ENCODE peak calls at places on chromosomes 7 and 10, in seven cellular contexts. T, N, B, S, Q, G and P are unnamed samples.

GRCh38 chr7:151244871-151245346 is 3.6 kb downstream of the SMARCD3 start:
- DNase-seq in Q (no peak), G (no peak), B (no peak), T (no peak), N (no peak), S (no peak), P (peak)

GRCh38 chr10:103197891-103198290 is 4.8 kb upstream of the NT5C2 start:
- DNase-seq in N (no peak), T (no peak), Q (no peak), B (no peak), S (no peak), G (no peak), P (no peak)

GRCh38 chr7:86932038-86932512 is 127.4 kb downstream of the ELAPOR2 start:
- DNase-seq in T (peak), G (no peak), S (no peak), N (no peak), Q (no peak), B (no peak), P (peak)

GRCh38 chr7:76069238-76069638 is 21.3 kb downstream of the MDH2 start:
- DNase-seq in N (no peak), B (peak), T (peak), Q (no peak), G (peak), S (peak), P (peak)

GRCh38 chr10:121080324-121080807 is 229.2 kb downstream of the WDR11 start:
- DNase-seq in N (no peak), G (peak), B (no peak), S (no peak), Q (no peak), T (no peak), P (no peak)

GRCh38 chr10:54484186-54484585 is 316.8 kb downstream of the PCDH15 start:
- DNase-seq in B (no peak), S (no peak), T (no peak), N (no peak), Q (no peak), G (no peak), P (no peak)

GRCh38 chr7:150481207-150481920 is 30.9 kb downstream of the GIMAP8 start:
- DNase-seq in G (no peak), Q (no peak), B (no peak), N (peak), S (no peak), T (no peak), P (no peak)

GRCh38 chr10:91137822-91138221 is 82.6 kb upstream of the PCGF5 start:
- DNase-seq in T (no peak), S (no peak), Q (peak), B (no peak), N (no peak), G (no peak), P (no peak)

GRCh38 chr7:136045181-136045580 is 68.0 kb upstream of the MTPN start:
- DNase-seq in B (no peak), S (no peak), N (no peak), T (no peak), Q (no peak), G (no peak), P (no peak)

GRCh38 chr10:123855013-123855684 is 36.5 kb downstream of the CPXM2 start:
- DNase-seq in Q (no peak), G (no peak), B (no peak), T (no peak), S (no peak), N (no peak), P (no peak)

GRCh38 chr10:101063162-101063525 is 1.4 kb downstream of the KAZALD1 start:
- DNase-seq in N (no peak), Q (no peak), G (no peak), B (no peak), S (no peak), T (no peak), P (no peak)

GRCh38 chr7:80312139-80312661 is 177.6 kb downstream of the GNAI1 start:
- DNase-seq in T (peak), N (no peak), S (no peak), Q (peak), B (no peak), G (peak), P (peak)

GRCh38 chr10:101760510-101760909 is 15.4 kb downstream of the FGF8 start:
- DNase-seq in Q (no peak), T (no peak), N (no peak), S (peak), B (no peak), G (no peak), P (no peak)

GRCh38 chr10:125120046-125120710 is 40.2 kb downstream of the CTBP2 start:
- DNase-seq in G (no peak), S (peak), T (peak), N (no peak), Q (peak), B (peak), P (no peak)

GRCh38 chr7:158439035-158439434 is 148.6 kb downstream of the PTPRN2 start:
- DNase-seq in T (no peak), S (no peak), B (no peak), G (no peak), N (no peak), Q (no peak), P (no peak)

GRCh38 chr7:55534916-55535636 is 37.2 kb downstream of the VOPP1 start:
- DNase-seq in G (no peak), S (no peak), Q (no peak), N (no peak), T (no peak), B (no peak), P (no peak)

GRCh38 chr10:8969853-8970252 is 915.4 kb downstream of the GATA3 start:
- DNase-seq in B (no peak), N (no peak), T (no peak), S (no peak), Q (no peak), G (no peak), P (no peak)

GRCh38 chr10:30986027-30986672 is 45.5 kb downstream of the ZNF438 start:
- DNase-seq in S (no peak), N (no peak), G (no peak), B (no peak), T (peak), Q (no peak), P (no peak)

GRCh38 chr7:142927085-142927745 is 6.3 kb downstream of the TRPV5 start:
- DNase-seq in T (no peak), N (no peak), S (no peak), B (no peak), G (no peak), Q (no peak), P (no peak)

GRCh38 chr7:132666786-132667185 is 90.5 kb upstream of the PLXNA4 start:
- DNase-seq in S (no peak), Q (no peak), T (no peak), N (no peak), G (no peak), B (no peak), P (no peak)

GRCh38 chr10:78194539-78195402 is 161.1 kb downstream of the RPS24 start:
- DNase-seq in N (no peak), B (peak), Q (no peak), S (no peak), T (peak), G (no peak), P (peak)

GRCh38 chr7:117251687-117252086 is 71.2 kb downstream of the WNT2 start:
- DNase-seq in N (no peak), G (no peak), Q (no peak), B (peak), S (no peak), T (peak), P (peak)

GRCh38 chr10:130477360-130477759 is 341.2 kb downstream of the GLRX3 start:
- DNase-seq in B (no peak), Q (no peak), G (no peak), S (no peak), N (no peak), T (no peak), P (no peak)

GRCh38 chr7:1579481-1580421 is 9.9 kb upstream of the PSMG3 start:
- DNase-seq in B (peak), T (peak), Q (peak), N (peak), G (peak), S (peak), P (peak)

GRCh38 chr7:130695840-130696239 is 9.5 kb upstream of the TSGA13 start:
- DNase-seq in S (no peak), G (peak), B (peak), Q (no peak), T (peak), N (no peak), P (peak)

GRCh38 chr10:35909291-35909690 is 267.2 kb upstream of the FZD8 start:
- DNase-seq in B (no peak), N (no peak), G (no peak), S (no peak), T (no peak), Q (no peak), P (peak)

GRCh38 chr10:35606423-35606822 is 1.3 kb downstream of the GJD4 start:
- DNase-seq in S (no peak), Q (no peak), B (no peak), N (no peak), G (no peak), T (no peak), P (no peak)

GRCh38 chr7:44969701-44970494 is 8.9 kb downstream of the MYO1G start:
- DNase-seq in N (no peak), B (no peak), S (peak), G (no peak), Q (peak), T (no peak), P (no peak)

GRCh38 chr7:138900040-138900828 is 81.0 kb downstream of the KIAA1549 start:
- DNase-seq in B (no peak), N (no peak), Q (no peak), G (no peak), T (peak), S (no peak), P (peak)

GRCh38 chr7:13790611-13791010 is 198.9 kb downstream of the ETV1 start:
- DNase-seq in G (no peak), S (no peak), B (no peak), N (no peak), T (no peak), Q (no peak), P (no peak)

GRCh38 chr10:74502963-74503608 is 323.3 kb upstream of the KAT6B start:
- DNase-seq in N (no peak), G (no peak), T (peak), Q (no peak), S (no peak), B (peak), P (peak)

GRCh38 chr10:67839957-67840356 is 2.0 kb upstream of the DNAJC12 start:
- DNase-seq in N (no peak), S (no peak), B (peak), T (no peak), G (no peak), Q (no peak), P (no peak)

GRCh38 chr10:16520900-16521299 is 779 bp downstream of the C1QL3 start:
- DNase-seq in Q (no peak), T (peak), B (no peak), N (no peak), S (peak), G (no peak), P (peak)

GRCh38 chr7:50631639-50632038 is 66.4 kb upstream of the DDC start:
- DNase-seq in Q (no peak), G (no peak), S (no peak), B (no peak), T (no peak), N (no peak), P (no peak)